ENCODE peak calls at places on chromosome 22, in six cellular contexts. One of them, this sample, is unnamed.

GRCh38 chr22:37314315-37315046 is 32.2 kb downstream of the CYTH4 start:
- DNase-seq in adipocyte: no peak
- DNase-seq in activated naive CD8-positive, alpha-beta T cell treated with anti-CD3 and anti-CD28 coated beads for 36 hours: peak; percentile 62
- DNase-seq in amniotic epithelial cell: no peak
- DNase-seq in foreskin fibroblast: no peak
- DNase-seq in cardiac muscle cell: no peak
- DNase-seq in this sample: no peak

GRCh38 chr22:49660321-49660720 is 167.4 kb downstream of the BRD1 start:
- DNase-seq in adipocyte: no peak
- DNase-seq in activated naive CD8-positive, alpha-beta T cell treated with anti-CD3 and anti-CD28 coated beads for 36 hours: no peak
- DNase-seq in amniotic epithelial cell: no peak
- DNase-seq in foreskin fibroblast: no peak
- DNase-seq in cardiac muscle cell: no peak
- DNase-seq in this sample: no peak

GRCh38 chr22:21632237-21632895 is at the start of gene CCDC116:
- DNase-seq in adipocyte: no peak
- DNase-seq in activated naive CD8-positive, alpha-beta T cell treated with anti-CD3 and anti-CD28 coated beads for 36 hours: peak; percentile 70
- DNase-seq in amniotic epithelial cell: no peak
- DNase-seq in foreskin fibroblast: no peak
- DNase-seq in cardiac muscle cell: no peak
- DNase-seq in this sample: no peak

GRCh38 chr22:28171135-28171534 is 252.1 kb upstream of the PITPNB start:
- DNase-seq in adipocyte: no peak
- DNase-seq in activated naive CD8-positive, alpha-beta T cell treated with anti-CD3 and anti-CD28 coated beads for 36 hours: no peak
- DNase-seq in amniotic epithelial cell: peak; percentile 12
- DNase-seq in foreskin fibroblast: peak; percentile 41
- DNase-seq in cardiac muscle cell: no peak
- DNase-seq in this sample: no peak

GRCh38 chr22:17009640-17010291 is 1.7 kb upstream of the GAB4 start:
- DNase-seq in adipocyte: no peak
- DNase-seq in activated naive CD8-positive, alpha-beta T cell treated with anti-CD3 and anti-CD28 coated beads for 36 hours: no peak
- DNase-seq in amniotic epithelial cell: no peak
- DNase-seq in foreskin fibroblast: no peak
- DNase-seq in cardiac muscle cell: no peak
- DNase-seq in this sample: no peak

GRCh38 chr22:43109921-43110443 is 568 bp upstream of the BIK start:
- DNase-seq in adipocyte: peak; percentile 30
- DNase-seq in activated naive CD8-positive, alpha-beta T cell treated with anti-CD3 and anti-CD28 coated beads for 36 hours: no peak
- DNase-seq in amniotic epithelial cell: no peak
- DNase-seq in foreskin fibroblast: peak; percentile 29
- DNase-seq in cardiac muscle cell: no peak
- DNase-seq in this sample: no peak

GRCh38 chr22:45804986-45805325 is 133.3 kb downstream of the ATXN10 start:
- DNase-seq in adipocyte: peak; percentile 93
- DNase-seq in activated naive CD8-positive, alpha-beta T cell treated with anti-CD3 and anti-CD28 coated beads for 36 hours: no peak
- DNase-seq in amniotic epithelial cell: peak; percentile 100
- DNase-seq in foreskin fibroblast: peak; percentile 94
- DNase-seq in cardiac muscle cell: no peak
- DNase-seq in this sample: peak; percentile 92

GRCh38 chr22:28023774-28024173 is 104.7 kb upstream of the PITPNB start:
- DNase-seq in adipocyte: no peak
- DNase-seq in activated naive CD8-positive, alpha-beta T cell treated with anti-CD3 and anti-CD28 coated beads for 36 hours: no peak
- DNase-seq in amniotic epithelial cell: no peak
- DNase-seq in foreskin fibroblast: no peak
- DNase-seq in cardiac muscle cell: no peak
- DNase-seq in this sample: no peak

GRCh38 chr22:36010090-36010489 is 18.5 kb downstream of the RBFOX2 start:
- DNase-seq in adipocyte: no peak
- DNase-seq in activated naive CD8-positive, alpha-beta T cell treated with anti-CD3 and anti-CD28 coated beads for 36 hours: no peak
- DNase-seq in amniotic epithelial cell: no peak
- DNase-seq in foreskin fibroblast: no peak
- DNase-seq in cardiac muscle cell: peak; percentile 76
- DNase-seq in this sample: no peak

GRCh38 chr22:46537221-46537945 is at the start of gene CELSR1:
- DNase-seq in adipocyte: peak; percentile 61
- DNase-seq in activated naive CD8-positive, alpha-beta T cell treated with anti-CD3 and anti-CD28 coated beads for 36 hours: peak; percentile 29
- DNase-seq in amniotic epithelial cell: peak; percentile 6
- DNase-seq in foreskin fibroblast: peak; percentile 35
- DNase-seq in cardiac muscle cell: peak; percentile 84
- DNase-seq in this sample: no peak

GRCh38 chr22:20569059-20570058 is 61.9 kb downstream of the MED15 start:
- DNase-seq in adipocyte: peak; percentile 95
- DNase-seq in activated naive CD8-positive, alpha-beta T cell treated with anti-CD3 and anti-CD28 coated beads for 36 hours: peak; percentile 79
- DNase-seq in amniotic epithelial cell: peak; percentile 96
- DNase-seq in foreskin fibroblast: peak; percentile 99
- DNase-seq in cardiac muscle cell: no peak
- DNase-seq in this sample: peak; percentile 96

GRCh38 chr22:46050451-46050845 is 73.5 kb upstream of the WNT7B start:
- DNase-seq in adipocyte: no peak
- DNase-seq in activated naive CD8-positive, alpha-beta T cell treated with anti-CD3 and anti-CD28 coated beads for 36 hours: no peak
- DNase-seq in amniotic epithelial cell: no peak
- DNase-seq in foreskin fibroblast: no peak
- DNase-seq in cardiac muscle cell: no peak
- DNase-seq in this sample: no peak

GRCh38 chr22:39496131-39496838 is 5.8 kb upstream of the MIEF1 start:
- DNase-seq in adipocyte: peak; percentile 67
- DNase-seq in activated naive CD8-positive, alpha-beta T cell treated with anti-CD3 and anti-CD28 coated beads for 36 hours: peak; percentile 59
- DNase-seq in amniotic epithelial cell: peak; percentile 67
- DNase-seq in foreskin fibroblast: peak; percentile 84
- DNase-seq in cardiac muscle cell: peak; percentile 89
- DNase-seq in this sample: peak; percentile 49

GRCh38 chr22:49209452-49210195 is 618.0 kb downstream of the BRD1 start:
- DNase-seq in adipocyte: no peak
- DNase-seq in activated naive CD8-positive, alpha-beta T cell treated with anti-CD3 and anti-CD28 coated beads for 36 hours: no peak
- DNase-seq in amniotic epithelial cell: no peak
- DNase-seq in foreskin fibroblast: no peak
- DNase-seq in cardiac muscle cell: no peak
- DNase-seq in this sample: no peak

GRCh38 chr22:50270302-50271010 is at the start of gene MAPK11:
- DNase-seq in adipocyte: peak; percentile 87
- DNase-seq in activated naive CD8-positive, alpha-beta T cell treated with anti-CD3 and anti-CD28 coated beads for 36 hours: peak; percentile 72
- DNase-seq in amniotic epithelial cell: peak; percentile 64
- DNase-seq in foreskin fibroblast: peak; percentile 86
- DNase-seq in cardiac muscle cell: peak; percentile 92
- DNase-seq in this sample: peak; percentile 62

GRCh38 chr22:50314455-50315288 is 7.2 kb upstream of the PLXNB2 start:
- DNase-seq in adipocyte: no peak
- DNase-seq in activated naive CD8-positive, alpha-beta T cell treated with anti-CD3 and anti-CD28 coated beads for 36 hours: peak; percentile 82
- DNase-seq in amniotic epithelial cell: no peak
- DNase-seq in foreskin fibroblast: no peak
- DNase-seq in cardiac muscle cell: peak; percentile 56
- DNase-seq in this sample: no peak

GRCh38 chr22:46596032-46596441 is 24.1 kb upstream of the GRAMD4 start:
- DNase-seq in adipocyte: no peak
- DNase-seq in activated naive CD8-positive, alpha-beta T cell treated with anti-CD3 and anti-CD28 coated beads for 36 hours: no peak
- DNase-seq in amniotic epithelial cell: no peak
- DNase-seq in foreskin fibroblast: peak; percentile 37
- DNase-seq in cardiac muscle cell: no peak
- DNase-seq in this sample: peak; percentile 85

GRCh38 chr22:19012308-19012990 is 76.4 kb upstream of the PRODH start:
- DNase-seq in adipocyte: no peak
- DNase-seq in activated naive CD8-positive, alpha-beta T cell treated with anti-CD3 and anti-CD28 coated beads for 36 hours: no peak
- DNase-seq in amniotic epithelial cell: no peak
- DNase-seq in foreskin fibroblast: no peak
- DNase-seq in cardiac muscle cell: no peak
- DNase-seq in this sample: no peak

GRCh38 chr22:49017769-49018330 is 809.8 kb downstream of the BRD1 start:
- DNase-seq in adipocyte: no peak
- DNase-seq in activated naive CD8-positive, alpha-beta T cell treated with anti-CD3 and anti-CD28 coated beads for 36 hours: no peak
- DNase-seq in amniotic epithelial cell: no peak
- DNase-seq in foreskin fibroblast: no peak
- DNase-seq in cardiac muscle cell: no peak
- DNase-seq in this sample: no peak

GRCh38 chr22:32261306-32261705 is 6.2 kb upstream of the SLC5A4 start:
- DNase-seq in adipocyte: no peak
- DNase-seq in activated naive CD8-positive, alpha-beta T cell treated with anti-CD3 and anti-CD28 coated beads for 36 hours: no peak
- DNase-seq in amniotic epithelial cell: no peak
- DNase-seq in foreskin fibroblast: no peak
- DNase-seq in cardiac muscle cell: no peak
- DNase-seq in this sample: no peak

GRCh38 chr22:29308791-29309262 is 2.4 kb downstream of the GAS2L1 start:
- DNase-seq in adipocyte: peak; percentile 18
- DNase-seq in activated naive CD8-positive, alpha-beta T cell treated with anti-CD3 and anti-CD28 coated beads for 36 hours: peak; percentile 54
- DNase-seq in amniotic epithelial cell: peak; percentile 73
- DNase-seq in foreskin fibroblast: peak; percentile 58
- DNase-seq in cardiac muscle cell: no peak
- DNase-seq in this sample: peak; percentile 34

GRCh38 chr22:17672417-17672991 is 33.9 kb downstream of the BCL2L13 start:
- DNase-seq in adipocyte: peak; percentile 71
- DNase-seq in activated naive CD8-positive, alpha-beta T cell treated with anti-CD3 and anti-CD28 coated beads for 36 hours: peak; percentile 23
- DNase-seq in amniotic epithelial cell: peak; percentile 15
- DNase-seq in foreskin fibroblast: peak; percentile 11
- DNase-seq in cardiac muscle cell: no peak
- DNase-seq in this sample: peak; percentile 70

GRCh38 chr22:22031571-22031970 is 49.0 kb upstream of the TOP3B start:
- DNase-seq in adipocyte: peak; percentile 27
- DNase-seq in activated naive CD8-positive, alpha-beta T cell treated with anti-CD3 and anti-CD28 coated beads for 36 hours: no peak
- DNase-seq in amniotic epithelial cell: peak; percentile 14
- DNase-seq in foreskin fibroblast: no peak
- DNase-seq in cardiac muscle cell: no peak
- DNase-seq in this sample: no peak

GRCh38 chr22:36921309-36922096 is 8.1 kb downstream of the CSF2RB start:
- DNase-seq in adipocyte: no peak
- DNase-seq in activated naive CD8-positive, alpha-beta T cell treated with anti-CD3 and anti-CD28 coated beads for 36 hours: no peak
- DNase-seq in amniotic epithelial cell: no peak
- DNase-seq in foreskin fibroblast: no peak
- DNase-seq in cardiac muscle cell: no peak
- DNase-seq in this sample: no peak

GRCh38 chr22:19146215-19146968 is 1.9 kb upstream of the ESS2 start:
- DNase-seq in adipocyte: no peak
- DNase-seq in activated naive CD8-positive, alpha-beta T cell treated with anti-CD3 and anti-CD28 coated beads for 36 hours: no peak
- DNase-seq in amniotic epithelial cell: no peak
- DNase-seq in foreskin fibroblast: no peak
- DNase-seq in cardiac muscle cell: no peak
- DNase-seq in this sample: no peak

GRCh38 chr22:40202225-40202944 is 24.7 kb downstream of the TNRC6B start:
- DNase-seq in adipocyte: peak; percentile 15
- DNase-seq in activated naive CD8-positive, alpha-beta T cell treated with anti-CD3 and anti-CD28 coated beads for 36 hours: no peak
- DNase-seq in amniotic epithelial cell: peak; percentile 12
- DNase-seq in foreskin fibroblast: no peak
- DNase-seq in cardiac muscle cell: peak; percentile 36
- DNase-seq in this sample: no peak

GRCh38 chr22:45336971-45337431 is 27.3 kb downstream of the FAM118A start:
- DNase-seq in adipocyte: no peak
- DNase-seq in activated naive CD8-positive, alpha-beta T cell treated with anti-CD3 and anti-CD28 coated beads for 36 hours: peak; percentile 17
- DNase-seq in amniotic epithelial cell: no peak
- DNase-seq in foreskin fibroblast: peak; percentile 41
- DNase-seq in cardiac muscle cell: no peak
- DNase-seq in this sample: peak; percentile 48

GRCh38 chr22:48974443-48975251 is 853.0 kb downstream of the BRD1 start:
- DNase-seq in adipocyte: no peak
- DNase-seq in activated naive CD8-positive, alpha-beta T cell treated with anti-CD3 and anti-CD28 coated beads for 36 hours: no peak
- DNase-seq in amniotic epithelial cell: no peak
- DNase-seq in foreskin fibroblast: no peak
- DNase-seq in cardiac muscle cell: no peak
- DNase-seq in this sample: no peak

GRCh38 chr22:49323751-49324415 is 503.8 kb downstream of the BRD1 start:
- DNase-seq in adipocyte: no peak
- DNase-seq in activated naive CD8-positive, alpha-beta T cell treated with anti-CD3 and anti-CD28 coated beads for 36 hours: no peak
- DNase-seq in amniotic epithelial cell: no peak
- DNase-seq in foreskin fibroblast: no peak
- DNase-seq in cardiac muscle cell: no peak
- DNase-seq in this sample: no peak

GRCh38 chr22:30433773-30434172 is 8.2 kb downstream of the MTFP1 start:
- DNase-seq in adipocyte: no peak
- DNase-seq in activated naive CD8-positive, alpha-beta T cell treated with anti-CD3 and anti-CD28 coated beads for 36 hours: no peak
- DNase-seq in amniotic epithelial cell: no peak
- DNase-seq in foreskin fibroblast: no peak
- DNase-seq in cardiac muscle cell: no peak
- DNase-seq in this sample: no peak

This sample was measured in fibroblast of gingiva.